ENCODE peak calls at places on chromosomes 1 and 21, in nine cellular contexts. F is WTC11; S is AG04450; E is lower leg skin; Y is CD8-positive, alpha-beta T cell; Q is suprapubic skin; P is hepatocyte; A is foreskin fibroblast; M is astrocyte of the spinal cord. U is an unnamed sample.

GRCh38 chr1:110880708-110881374 is 7.9 kb downstream of the CD53 start:
- DNase-seq in F (no peak), S (no peak), E (no peak), Y (peak), Q (no peak), P (no peak), A (no peak), M (no peak), U (no peak)

GRCh38 chr1:91795601-91796389 is 90.2 kb downstream of the TGFBR3 start:
- DNase-seq in F (no peak), S (peak), E (no peak), Y (no peak), Q (no peak), P (no peak), A (peak), M (peak), U (no peak)

GRCh38 chr1:209483691-209484090 is 99.8 kb upstream of the CAMK1G start:
- DNase-seq in F (no peak), S (no peak), E (no peak), Y (no peak), Q (no peak), P (no peak), A (no peak), M (no peak), U (no peak)

GRCh38 chr1:164660415-164661174 is 101.6 kb downstream of the PBX1 start:
- DNase-seq in F (no peak), S (no peak), E (no peak), Y (peak), Q (no peak), P (no peak), A (no peak), M (peak), U (peak)

GRCh38 chr1:221740941-221741363 is 937 bp downstream of the DUSP10 start:
- DNase-seq in F (no peak), S (no peak), E (peak), Y (peak), Q (no peak), P (peak), A (no peak), M (peak), U (no peak)

GRCh38 chr1:23369335-23370013 is at the start of gene ZNF436:
- DNase-seq in F (no peak), S (peak), E (peak), Y (peak), Q (peak), P (peak), A (peak), M (peak), U (peak)

GRCh38 chr1:19863804-19864203 is 18.4 kb upstream of the OTUD3 start:
- DNase-seq in F (no peak), S (no peak), E (no peak), Y (no peak), Q (no peak), P (peak), A (peak), M (peak), U (peak)

GRCh38 chr1:205578780-205579571 is 52.8 kb downstream of the ELK4 start:
- DNase-seq in F (no peak), S (no peak), E (no peak), Y (no peak), Q (peak), P (no peak), A (no peak), M (no peak), U (peak)

GRCh38 chr1:202007703-202008489 is 2.5 kb upstream of the ELF3 start:
- DNase-seq in F (peak), S (no peak), E (no peak), Y (no peak), Q (no peak), P (peak), A (peak), M (no peak), U (peak)

GRCh38 chr1:16162163-16162822 is 6.4 kb upstream of the EPHA2 start:
- DNase-seq in F (peak), S (no peak), E (no peak), Y (peak), Q (no peak), P (peak), A (no peak), M (no peak), U (no peak)

GRCh38 chr1:53568540-53568939 is 109.3 kb downstream of the DMRTB1 start:
- DNase-seq in F (no peak), S (no peak), E (no peak), Y (no peak), Q (peak), P (no peak), A (no peak), M (no peak), U (no peak)

GRCh38 chr1:185526318-185527307 is 207.6 kb upstream of the HMCN1 start:
- DNase-seq in F (no peak), S (no peak), E (no peak), Y (no peak), Q (no peak), P (no peak), A (no peak), M (no peak), U (no peak)

GRCh38 chr1:48555271-48555670 is 83.3 kb upstream of the SPATA6 start:
- DNase-seq in F (no peak), S (no peak), E (no peak), Y (no peak), Q (no peak), P (no peak), A (no peak), M (no peak), U (no peak)

GRCh38 chr1:225366552-225366951 is 61.3 kb downstream of the LBR start:
- DNase-seq in F (no peak), S (no peak), E (no peak), Y (no peak), Q (no peak), P (no peak), A (no peak), M (no peak), U (no peak)

GRCh38 chr1:21362096-21362495 is 71.8 kb upstream of the ECE1 start:
- DNase-seq in F (no peak), S (no peak), E (no peak), Y (no peak), Q (no peak), P (no peak), A (peak), M (no peak), U (no peak)

GRCh38 chr21:37348664-37349063 is 17.9 kb upstream of the DYRK1A start:
- DNase-seq in F (no peak), S (no peak), E (no peak), Y (no peak), Q (no peak), P (no peak), A (no peak), M (no peak), U (no peak)

GRCh38 chr1:108057536-108057935 is 92.6 kb upstream of the VAV3 start:
- DNase-seq in F (peak), S (no peak), E (peak), Y (no peak), Q (peak), P (peak), A (peak), M (no peak), U (no peak)

GRCh38 chr1:192160186-192160585 is 1.9 kb downstream of the RGS18 start:
- DNase-seq in F (no peak), S (no peak), E (no peak), Y (no peak), Q (no peak), P (no peak), A (no peak), M (peak), U (no peak)

GRCh38 chr1:182595641-182596240 is 6.7 kb upstream of the RNASEL start:
- DNase-seq in F (peak), S (no peak), E (peak), Y (peak), Q (peak), P (peak), A (peak), M (peak), U (peak)

GRCh38 chr21:26845066-26845749 is at the start of gene ADAMTS1:
- DNase-seq in F (peak), S (peak), E (peak), Y (no peak), Q (peak), P (peak), A (peak), M (peak), U (peak)

GRCh38 chr1:150696995-150697927 is at the start of gene GOLPH3L:
- DNase-seq in F (peak), S (peak), E (peak), Y (peak), Q (peak), P (peak), A (peak), M (peak), U (peak)
- TF ChIP-seq CTCF in F (no peak), S (peak), E (no peak), Y (no peak), Q (no peak), P (no peak), A (no peak), M (peak), U (no peak)

GRCh38 chr1:17338706-17339493 is 30.9 kb downstream of the PADI4 start:
- DNase-seq in F (no peak), S (no peak), E (no peak), Y (no peak), Q (no peak), P (no peak), A (no peak), M (no peak), U (no peak)
- TF ChIP-seq CTCF in F (no peak), S (no peak), E (no peak), Y (no peak), Q (no peak), P (no peak), A (peak), M (peak), U (no peak)

GRCh38 chr1:204503122-204503912 is 8.7 kb upstream of the PIK3C2B start:
- DNase-seq in F (no peak), S (peak), E (no peak), Y (peak), Q (no peak), P (peak), A (peak), M (peak), U (peak)
- TF ChIP-seq CTCF in F (peak), S (peak), E (peak), Y (peak), Q (peak), P (peak), A (peak), M (peak), U (peak)

GRCh38 chr1:227257964-227258363 is 60.3 kb downstream of the CDC42BPA start:
- DNase-seq in F (peak), S (no peak), E (no peak), Y (no peak), Q (no peak), P (no peak), A (no peak), M (no peak), U (no peak)
- TF ChIP-seq CTCF in F (no peak), S (no peak), E (no peak), Y (no peak), Q (no peak), P (no peak), A (no peak), M (peak), U (no peak)

DNA sequence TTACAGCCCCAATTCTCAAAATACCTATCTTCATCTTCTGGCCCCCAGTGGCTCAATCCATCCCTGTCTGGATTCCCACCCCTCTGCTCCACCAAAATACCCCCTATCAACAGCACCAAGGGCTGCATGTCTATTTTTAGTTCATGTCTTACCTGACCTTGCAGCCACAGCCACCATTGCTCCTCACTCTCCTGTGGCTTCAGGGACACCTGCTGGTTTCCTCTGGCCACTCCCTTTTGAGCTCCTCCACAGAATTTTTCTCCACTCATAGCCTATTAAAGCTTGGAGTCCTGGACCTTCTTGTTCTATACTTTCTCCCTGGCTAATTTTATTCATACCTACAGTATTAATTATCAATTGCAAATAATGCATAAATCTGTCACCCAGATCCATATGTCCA is 125.3 kb upstream of the NGF start:
- DNase-seq in F (no peak), S (no peak), E (no peak), Y (no peak), Q (no peak), P (peak), A (no peak), M (no peak), U (peak)
- TF ChIP-seq CTCF in F (no peak), S (no peak), E (no peak), Y (no peak), Q (no peak), P (peak), A (no peak), M (peak), U (no peak)

DNA sequence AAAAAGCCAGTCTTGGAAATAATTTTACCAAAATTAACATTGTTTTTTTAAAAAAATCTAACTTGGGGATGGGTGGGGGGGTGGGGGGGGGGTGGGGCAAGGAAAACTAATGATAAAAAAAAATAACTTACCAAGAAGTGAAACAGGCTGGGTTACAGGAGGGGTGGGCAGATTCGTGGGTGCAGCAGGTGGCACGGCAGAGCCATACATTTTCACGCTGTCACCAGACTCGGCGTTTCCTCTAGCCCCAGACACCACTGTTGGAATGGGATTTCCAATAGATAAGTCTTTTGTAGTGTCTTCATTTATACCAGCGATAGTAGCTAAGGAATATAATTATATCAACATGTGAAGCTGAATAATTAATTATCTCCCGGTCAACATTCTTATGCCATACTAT is 25.4 kb downstream of the SOD1 start:
- DNase-seq in F (no peak), S (no peak), E (no peak), Y (no peak), Q (no peak), P (no peak), A (no peak), M (no peak), U (no peak)
- TF ChIP-seq CTCF in F (no peak), S (no peak), E (no peak), Y (no peak), Q (no peak), P (no peak), A (no peak), M (no peak), U (no peak)

U was measured in Calu3.